ENCODE peak calls at places on chromosome 2, in six cellular contexts. X, T, D, L, V and A are unnamed samples.

GRCh38 chr2:170845343-170845742 is 28.7 kb downstream of the GAD1 start:
- DNase-seq in X (no peak), T (no peak), D (no peak), L (no peak), V (no peak), A (no peak)

GRCh38 chr2:133780099-133780996 is 212.1 kb upstream of the NCKAP5 start:
- DNase-seq in X (no peak), T (peak), D (peak), L (peak), V (no peak), A (peak)

GRCh38 chr2:197092431-197092830 is 165.9 kb upstream of the PGAP1 start:
- DNase-seq in X (no peak), T (no peak), D (peak), L (no peak), V (no peak), A (no peak)

GRCh38 chr2:62307469-62308389 is 111.8 kb downstream of the B3GNT2 start:
- DNase-seq in X (no peak), T (peak), D (no peak), L (no peak), V (no peak), A (no peak)

GRCh38 chr2:174339971-174340399 is 5.2 kb downstream of the SP9 start:
- DNase-seq in X (no peak), T (no peak), D (no peak), L (no peak), V (no peak), A (no peak)

GRCh38 chr2:188292446-188293239 is 969 bp downstream of the GULP1 start:
- DNase-seq in X (no peak), T (peak), D (peak), L (peak), V (peak), A (peak)

GRCh38 chr2:33122726-33123125 is 176.0 kb downstream of the LTBP1 start:
- DNase-seq in X (no peak), T (no peak), D (no peak), L (no peak), V (no peak), A (no peak)

GRCh38 chr2:105775809-105776559 is 31.3 kb downstream of the NCK2 start:
- DNase-seq in X (no peak), T (no peak), D (no peak), L (no peak), V (no peak), A (no peak)

GRCh38 chr2:33068261-33068660 is 121.5 kb downstream of the LTBP1 start:
- DNase-seq in X (no peak), T (no peak), D (no peak), L (peak), V (no peak), A (no peak)

GRCh38 chr2:15999592-16000469 is 59.5 kb downstream of the MYCN start:
- DNase-seq in X (no peak), T (no peak), D (no peak), L (no peak), V (no peak), A (no peak)

GRCh38 chr2:204255068-204255467 is 290.2 kb upstream of the PARD3B start:
- DNase-seq in X (no peak), T (no peak), D (no peak), L (no peak), V (no peak), A (no peak)

GRCh38 chr2:33441235-33441810 is 35.1 kb upstream of the RASGRP3 start:
- DNase-seq in X (no peak), T (peak), D (peak), L (peak), V (peak), A (peak)

GRCh38 chr2:150974864-150975263 is 286.8 kb downstream of the RBM43 start:
- DNase-seq in X (no peak), T (no peak), D (no peak), L (no peak), V (no peak), A (no peak)

GRCh38 chr2:70247364-70248144 is 874 bp downstream of the TIA1 start:
- DNase-seq in X (no peak), T (no peak), D (no peak), L (peak), V (no peak), A (peak)

GRCh38 chr2:72815655-72816268 is 10.1 kb downstream of the EXOC6B start:
- DNase-seq in X (no peak), T (no peak), D (no peak), L (no peak), V (no peak), A (no peak)

GRCh38 chr2:36354816-36355156 is 792 bp upstream of the CRIM1 start:
- DNase-seq in X (no peak), T (no peak), D (no peak), L (no peak), V (no peak), A (no peak)

GRCh38 chr2:48626047-48626446 is 8.4 kb downstream of the GTF2A1L start:
- DNase-seq in X (no peak), T (no peak), D (no peak), L (no peak), V (no peak), A (no peak)

GRCh38 chr2:168719446-168719845 is 83.0 kb upstream of the NOSTRIN start:
- DNase-seq in X (no peak), T (no peak), D (no peak), L (peak), V (no peak), A (no peak)

GRCh38 chr2:203396667-203397066 is 68.5 kb downstream of the ABI2 start:
- DNase-seq in X (no peak), T (peak), D (no peak), L (no peak), V (no peak), A (no peak)

GRCh38 chr2:89763581-89764485 is 1072.4 kb downstream of the RPIA start:
- DNase-seq in X (no peak), T (no peak), D (no peak), L (no peak), V (no peak), A (no peak)

GRCh38 chr2:86233464-86233863 is 34.2 kb downstream of the MRPL35 start:
- DNase-seq in X (no peak), T (no peak), D (no peak), L (no peak), V (no peak), A (no peak)

GRCh38 chr2:109715302-109715937 is 78.7 kb upstream of the RGPD5 start:
- DNase-seq in X (no peak), T (peak), D (no peak), L (peak), V (no peak), A (no peak)

GRCh38 chr2:241393524-241394196 is 37.6 kb downstream of the FARP2 start:
- DNase-seq in X (no peak), T (no peak), D (no peak), L (no peak), V (no peak), A (no peak)

GRCh38 chr2:63465633-63466032 is 122.6 kb downstream of the WDPCP start:
- DNase-seq in X (no peak), T (no peak), D (no peak), L (no peak), V (no peak), A (no peak)

GRCh38 chr2:230325316-230326243 is 1.4 kb upstream of the SP140L start:
- DNase-seq in X (no peak), T (no peak), D (no peak), L (no peak), V (no peak), A (no peak)

GRCh38 chr2:232783278-232783677 is 6.9 kb upstream of the KCNJ13 start:
- DNase-seq in X (no peak), T (no peak), D (no peak), L (no peak), V (no peak), A (no peak)

GRCh38 chr2:236533343-236533742 is 36.3 kb upstream of the ACKR3 start:
- DNase-seq in X (no peak), T (no peak), D (no peak), L (no peak), V (no peak), A (no peak)

GRCh38 chr2:229202646-229203045 is 68.4 kb downstream of the PID1 start:
- DNase-seq in X (no peak), T (no peak), D (no peak), L (no peak), V (no peak), A (no peak)

GRCh38 chr2:17626986-17627385 is 86.5 kb downstream of the VSNL1 start:
- DNase-seq in X (no peak), T (no peak), D (no peak), L (no peak), V (no peak), A (no peak)

GRCh38 chr2:54624611-54625071 is 98.8 kb upstream of the EML6 start:
- DNase-seq in X (no peak), T (no peak), D (no peak), L (no peak), V (no peak), A (no peak)

GRCh38 chr2:73214120-73215035 is at the start of gene SMYD5:
- DNase-seq in X (peak), T (peak), D (peak), L (peak), V (peak), A (peak)

GRCh38 chr2:239466046-239466754 is 65.4 kb upstream of the HDAC4 start:
- DNase-seq in X (no peak), T (no peak), D (no peak), L (no peak), V (no peak), A (no peak)

GRCh38 chr2:44197806-44198205 is 29.1 kb downstream of the PPM1B start:
- DNase-seq in X (no peak), T (no peak), D (no peak), L (no peak), V (no peak), A (no peak)

GRCh38 chr2:219099319-219099718 is 38.6 kb upstream of the IHH start:
- DNase-seq in X (no peak), T (no peak), D (no peak), L (peak), V (no peak), A (no peak)

GRCh38 chr2:32847734-32848133 is 99.0 kb upstream of the LTBP1 start:
- DNase-seq in X (no peak), T (no peak), D (no peak), L (no peak), V (no peak), A (no peak)

GRCh38 chr2:13583609-13584008 is 866.9 kb downstream of the TRIB2 start:
- DNase-seq in X (no peak), T (no peak), D (no peak), L (no peak), V (no peak), A (no peak)

GRCh38 chr2:76197842-76198448 is 487.2 kb upstream of the GCFC2 start:
- DNase-seq in X (peak), T (peak), D (peak), L (peak), V (no peak), A (no peak)